ENCODE peak calls at places on chromosomes 5 and 9, in eight cellular contexts. C is GM23338, X is PC-3, G is fibroblast of lung, K is PC-9, B is hepatocyte, A is neural progenitor cell, Z is GM12878. W is an unnamed sample.

GRCh38 chr9:132645711-132646110 is 24.1 kb downstream of the DDX31 start:
- DNase-seq in C (no peak), X (no peak), G (no peak), K (no peak), B (no peak), A (no peak), Z (no peak), W (no peak)

GRCh38 chr9:37952731-37953130 is 48.8 kb upstream of the SLC25A51 start:
- DNase-seq in C (no peak), X (peak), G (peak), K (no peak), B (no peak), A (no peak), Z (no peak), W (no peak)

GRCh38 chr9:5188060-5188707 is 2.7 kb upstream of the INSL6 start:
- DNase-seq in C (no peak), X (no peak), G (no peak), K (no peak), B (no peak), A (no peak), Z (no peak), W (no peak)

GRCh38 chr9:70587143-70587710 is 172.8 kb upstream of the KLF9 start:
- DNase-seq in C (no peak), X (no peak), G (peak), K (no peak), B (peak), A (no peak), Z (no peak), W (no peak)

GRCh38 chr9:86735772-86736458 is 211.4 kb downstream of the GAS1 start:
- DNase-seq in C (no peak), X (peak), G (no peak), K (no peak), B (no peak), A (no peak), Z (no peak), W (no peak)

GRCh38 chr5:77087484-77088291 is 603 bp upstream of the ZBED3 start:
- DNase-seq in C (peak), X (no peak), G (peak), K (no peak), B (peak), A (peak), Z (no peak), W (peak)

GRCh38 chr5:78665519-78665918 is 16.9 kb upstream of the LHFPL2 start:
- DNase-seq in C (no peak), X (no peak), G (no peak), K (no peak), B (no peak), A (no peak), Z (no peak), W (no peak)

GRCh38 chr9:33447404-33448158 is at the start of gene AQP3:
- DNase-seq in C (peak), X (peak), G (peak), K (no peak), B (peak), A (peak), Z (no peak), W (peak)

GRCh38 chr9:134899818-134900325 is 17.8 kb downstream of the FCN1 start:
- DNase-seq in C (no peak), X (no peak), G (no peak), K (no peak), B (no peak), A (no peak), Z (no peak), W (no peak)

GRCh38 chr9:124256517-124257069 is 1.2 kb upstream of the NEK6 start:
- DNase-seq in C (no peak), X (peak), G (peak), K (peak), B (peak), A (peak), Z (no peak), W (no peak)

DNA sequence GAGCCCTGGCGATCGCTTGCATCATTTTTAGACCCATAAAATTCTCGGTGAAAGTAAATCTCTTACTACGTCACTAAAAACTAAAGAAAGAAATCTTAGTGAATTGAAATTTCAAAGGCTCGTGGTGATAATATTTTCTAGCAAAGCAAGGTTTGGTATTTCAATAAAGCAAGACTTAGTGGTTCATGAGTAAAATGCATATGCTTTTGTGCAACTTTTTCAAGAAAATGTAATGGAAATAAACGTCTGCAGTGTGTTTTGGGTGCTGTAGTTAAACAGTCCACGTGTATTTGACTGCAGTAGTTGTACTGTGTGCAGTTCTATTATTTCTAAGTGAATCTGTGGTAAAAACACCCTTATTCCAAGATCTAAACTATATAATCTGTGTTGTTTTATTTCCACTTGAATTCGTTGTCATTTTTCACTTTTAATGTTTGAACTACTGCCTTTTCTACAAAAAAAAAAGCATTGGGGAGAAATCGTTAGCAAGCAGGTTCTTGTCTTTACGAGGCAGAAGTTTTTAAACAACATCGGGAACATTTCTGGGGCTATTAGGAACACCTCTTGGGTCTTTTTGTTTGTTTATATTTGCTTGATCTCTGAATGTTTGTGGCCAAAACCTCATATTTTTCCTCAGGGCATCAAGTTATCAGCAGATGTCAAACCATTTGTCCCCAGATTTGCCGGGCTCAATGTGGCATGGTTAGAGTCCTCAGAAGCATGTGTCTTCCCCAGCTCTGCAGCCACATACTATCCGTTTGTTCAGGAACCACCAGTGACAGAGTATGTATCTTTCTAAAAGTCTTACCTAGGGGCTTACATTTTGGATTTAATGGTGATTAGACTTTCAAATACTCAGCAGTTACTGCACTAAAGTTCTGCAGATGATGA is 960 bp downstream of the SECISBP2 start:
- DNase-seq in C (no peak), X (no peak), G (no peak), K (no peak), B (no peak), A (no peak), Z (no peak), W (peak)
- H3K4me3 ChIP-seq in C (peak), X (peak), G (peak), K (peak), B (peak), A (peak), Z (peak), W (peak)

GRCh38 chr5:35990941-35991592 is at the start of gene UGT3A1:
- DNase-seq in C (peak), X (no peak), G (no peak), K (no peak), B (peak), A (peak), Z (no peak), W (no peak)
- TF ChIP-seq EZH2 in C (no peak), X (no peak), G (no peak), K (no peak), B (no peak), A (no peak), Z (no peak), W (no peak)

GRCh38 chr5:159104058-159104651 is 4.4 kb upstream of the EBF1 start:
- DNase-seq in C (peak), X (peak), G (peak), K (no peak), B (peak), A (peak), Z (no peak), W (no peak)
- H3K4me3 ChIP-seq in C (peak), X (no peak), G (no peak), K (no peak), B (no peak), A (peak), Z (no peak), W (no peak)

GRCh38 chr9:92808726-92809451 is 44.3 kb upstream of the BICD2 start:
- DNase-seq in C (peak), X (peak), G (peak), K (peak), B (peak), A (peak), Z (no peak), W (peak)
- TF ChIP-seq EZH2 in C (peak), X (no peak), G (no peak), K (no peak), B (peak), A (peak), Z (no peak), W (peak)

DNA sequence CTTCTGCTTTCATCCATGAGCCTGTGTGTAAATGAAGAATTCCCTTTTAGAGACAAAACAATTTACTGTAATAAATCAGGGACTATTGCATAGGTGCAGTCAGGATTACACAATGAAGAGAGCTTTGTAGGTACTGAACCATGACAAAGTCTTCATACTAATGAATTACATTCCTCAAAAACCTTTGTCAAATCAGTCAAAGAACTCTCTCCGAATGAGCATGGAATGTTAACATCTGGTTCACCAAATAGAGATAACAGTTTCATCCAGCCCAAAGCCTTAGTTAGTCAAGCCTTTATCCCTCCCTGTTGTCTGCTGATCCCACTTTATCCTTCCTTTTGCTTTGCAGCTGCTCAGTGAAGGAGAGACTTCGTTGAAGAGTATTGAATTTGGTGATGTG is 62.9 kb upstream of the DMRTA1 start:
- DNase-seq in C (peak), X (no peak), G (no peak), K (no peak), B (no peak), A (peak), Z (no peak), W (no peak)
- H3K4me3 ChIP-seq in C (no peak), X (no peak), G (no peak), K (no peak), B (no peak), A (no peak), Z (no peak), W (no peak)

GRCh38 chr9:109640232-109641078 is 139.5 kb upstream of the PALM2AKAP2 start:
- DNase-seq in C (peak), X (peak), G (peak), K (peak), B (peak), A (peak), Z (no peak), W (peak)

GRCh38 chr9:109639666-109640231 is 140.2 kb upstream of the PALM2AKAP2 start:
- DNase-seq in C (peak), X (no peak), G (no peak), K (no peak), B (no peak), A (peak), Z (no peak), W (no peak)

DNA sequence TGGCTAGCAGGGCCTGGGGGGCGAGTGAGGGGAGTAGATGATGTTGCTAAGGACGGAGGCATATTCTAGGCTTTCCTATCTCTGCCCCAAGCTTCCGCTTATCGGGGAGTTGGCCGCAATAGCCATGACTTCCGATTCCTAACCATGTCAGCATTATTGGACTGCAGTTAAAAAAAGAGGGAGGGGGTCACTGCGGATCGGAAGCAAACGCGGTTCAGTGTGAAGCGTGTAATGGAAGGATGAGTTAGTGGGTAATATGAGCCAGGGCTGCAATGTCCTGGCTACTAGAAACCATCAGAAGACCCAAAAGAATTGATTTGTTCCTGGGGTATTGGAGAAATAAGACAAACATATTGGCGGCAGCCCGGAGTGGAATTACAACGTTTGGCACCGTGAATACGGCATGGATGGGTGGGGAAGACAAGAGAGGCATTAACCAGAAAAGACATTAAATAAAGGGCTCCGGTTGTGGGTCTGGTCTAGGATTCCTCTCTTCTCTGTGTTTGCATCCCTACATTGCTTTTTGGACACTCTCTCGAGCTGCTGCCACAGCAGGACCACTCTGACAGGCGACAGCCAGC is 138.8 kb upstream of the PALM2AKAP2 start:
- DNase-seq in C (no peak), X (no peak), G (peak), K (no peak), B (no peak), A (no peak), Z (no peak), W (no peak)
- TF ChIP-seq EZH2 in C (peak), X (no peak), G (peak), K (no peak), B (no peak), A (no peak), Z (no peak), W (no peak)

GRCh38 chr5:16737620-16738364 is 121.0 kb upstream of the RETREG1 start:
- DNase-seq in C (peak), X (no peak), G (no peak), K (no peak), B (peak), A (peak), Z (no peak), W (no peak)

GRCh38 chr5:16740476-16740875 is 123.7 kb upstream of the RETREG1 start:
- DNase-seq in C (no peak), X (no peak), G (no peak), K (no peak), B (no peak), A (peak), Z (no peak), W (no peak)

GRCh38 chr5:16741007-16741406 is 124.2 kb upstream of the RETREG1 start:
- DNase-seq in C (peak), X (no peak), G (peak), K (no peak), B (no peak), A (peak), Z (no peak), W (no peak)

GRCh38 chr5:16737173-16737572 is 120.4 kb upstream of the RETREG1 start:
- DNase-seq in C (no peak), X (no peak), G (no peak), K (no peak), B (no peak), A (peak), Z (no peak), W (no peak)

GRCh38 chr5:16740046-16740445 is 123.2 kb upstream of the RETREG1 start:
- DNase-seq in C (no peak), X (no peak), G (no peak), K (no peak), B (no peak), A (peak), Z (no peak), W (no peak)
- H3K4me3 ChIP-seq in C (peak), X (no peak), G (no peak), K (no peak), B (no peak), A (peak), Z (no peak), W (no peak)

GRCh38 chr5:53453898-53454837 is 26.3 kb upstream of the FST start:
- DNase-seq in C (no peak), X (no peak), G (no peak), K (no peak), B (no peak), A (peak), Z (no peak), W (no peak)
- TF ChIP-seq EZH2 in C (no peak), X (no peak), G (no peak), K (no peak), B (no peak), A (no peak), Z (no peak), W (no peak)

DNA sequence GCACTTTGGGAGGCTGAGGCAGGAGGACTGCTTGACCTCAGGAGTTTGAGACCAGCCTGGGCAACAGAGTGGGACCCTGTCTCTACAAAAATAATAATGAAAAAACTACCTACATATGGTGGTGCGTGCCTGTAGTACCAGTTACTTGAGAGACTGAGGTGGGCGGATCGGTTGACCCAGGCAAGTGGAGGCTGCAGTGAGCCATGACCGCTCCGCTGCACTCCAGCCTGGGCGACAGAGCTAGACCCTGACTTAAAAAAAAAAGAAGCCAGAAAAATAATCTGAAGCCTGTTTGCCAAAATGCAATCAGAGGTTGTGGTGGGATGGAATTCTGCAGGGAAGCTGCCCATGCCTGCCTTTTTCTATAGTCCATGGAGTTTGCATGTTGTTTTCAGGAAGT is 50.4 kb upstream of the GGTA1 start:
- DNase-seq in C (no peak), X (no peak), G (no peak), K (peak), B (no peak), A (no peak), Z (no peak), W (no peak)
- H3K4me3 ChIP-seq in C (peak), X (no peak), G (no peak), K (peak), B (no peak), A (no peak), Z (no peak), W (peak)